ENCODE peak calls at places on chromosomes 7 and 10, in ten cellular contexts. One of them, this sample, is unnamed.

GRCh38 chr10:44824607-44825006 is 86.5 kb upstream of the TMEM72 start:
- DNase-seq in SK-N-SH: no peak
- DNase-seq in spleen: no peak
- DNase-seq in HepG2: no peak
- DNase-seq in transverse colon: no peak
- DNase-seq in HCT116: no peak
- DNase-seq in stomach: no peak
- DNase-seq in GM23338: no peak
- DNase-seq in suprapubic skin: no peak
- DNase-seq in upper lobe of left lung: no peak
- DNase-seq in this sample: no peak

GRCh38 chr7:45203947-45204445 is 46.4 kb downstream of the RAMP3 start:
- DNase-seq in SK-N-SH: no peak
- DNase-seq in spleen: no peak
- DNase-seq in HepG2: no peak
- DNase-seq in transverse colon: no peak
- DNase-seq in HCT116: no peak
- DNase-seq in stomach: no peak
- DNase-seq in GM23338: no peak
- DNase-seq in suprapubic skin: no peak
- DNase-seq in upper lobe of left lung: no peak
- DNase-seq in this sample: no peak

GRCh38 chr7:134329614-134330316 is 13.0 kb upstream of the SLC35B4 start:
- DNase-seq in SK-N-SH: no peak
- DNase-seq in spleen: no peak
- DNase-seq in HepG2: no peak
- DNase-seq in transverse colon: no peak
- DNase-seq in HCT116: no peak
- DNase-seq in stomach: no peak
- DNase-seq in GM23338: no peak
- DNase-seq in suprapubic skin: no peak
- DNase-seq in upper lobe of left lung: no peak
- DNase-seq in this sample: no peak

GRCh38 chr10:68327889-68328786 is 3.7 kb upstream of the HNRNPH3 start:
- DNase-seq in SK-N-SH: peak; percentile 68
- DNase-seq in spleen: no peak
- DNase-seq in HepG2: peak; percentile 57
- DNase-seq in transverse colon: no peak
- DNase-seq in HCT116: peak; percentile 16
- DNase-seq in stomach: no peak
- DNase-seq in GM23338: peak; percentile 67
- DNase-seq in suprapubic skin: no peak
- DNase-seq in upper lobe of left lung: no peak
- DNase-seq in this sample: no peak

GRCh38 chr7:5425507-5426225 is 2.0 kb upstream of the TNRC18 start:
- DNase-seq in SK-N-SH: peak; percentile 83
- DNase-seq in spleen: peak; percentile 86
- DNase-seq in HepG2: peak; percentile 88
- DNase-seq in transverse colon: peak; percentile 69
- DNase-seq in HCT116: no peak
- DNase-seq in stomach: peak; percentile 65
- DNase-seq in GM23338: peak; percentile 95
- DNase-seq in suprapubic skin: no peak
- DNase-seq in upper lobe of left lung: peak; percentile 77
- DNase-seq in this sample: peak; percentile 89

GRCh38 chr7:112162161-112163020 is 43.8 kb downstream of the DOCK4 start:
- DNase-seq in SK-N-SH: peak; percentile 54
- DNase-seq in spleen: no peak
- DNase-seq in HepG2: peak; percentile 89
- DNase-seq in transverse colon: no peak
- DNase-seq in HCT116: no peak
- DNase-seq in stomach: no peak
- DNase-seq in GM23338: peak; percentile 89
- DNase-seq in suprapubic skin: no peak
- DNase-seq in upper lobe of left lung: peak; percentile 63
- DNase-seq in this sample: peak; percentile 72

GRCh38 chr10:103276941-103277712 is at the start of gene INA:
- DNase-seq in SK-N-SH: peak; percentile 97
- DNase-seq in spleen: no peak
- DNase-seq in HepG2: no peak
- DNase-seq in transverse colon: no peak
- DNase-seq in HCT116: no peak
- DNase-seq in stomach: no peak
- DNase-seq in GM23338: peak; percentile 88
- DNase-seq in suprapubic skin: no peak
- DNase-seq in upper lobe of left lung: no peak
- DNase-seq in this sample: no peak

GRCh38 chr7:43592321-43592720 is 9.4 kb downstream of the STK17A start:
- DNase-seq in SK-N-SH: no peak
- DNase-seq in spleen: no peak
- DNase-seq in HepG2: no peak
- DNase-seq in transverse colon: no peak
- DNase-seq in HCT116: no peak
- DNase-seq in stomach: no peak
- DNase-seq in GM23338: no peak
- DNase-seq in suprapubic skin: no peak
- DNase-seq in upper lobe of left lung: no peak
- DNase-seq in this sample: no peak

GRCh38 chr7:144455040-144455404 is 51.5 kb upstream of the NOBOX start:
- DNase-seq in SK-N-SH: no peak
- DNase-seq in spleen: no peak
- DNase-seq in HepG2: no peak
- DNase-seq in transverse colon: no peak
- DNase-seq in HCT116: no peak
- DNase-seq in stomach: no peak
- DNase-seq in GM23338: no peak
- DNase-seq in suprapubic skin: no peak
- DNase-seq in upper lobe of left lung: peak; percentile 60
- DNase-seq in this sample: no peak

GRCh38 chr10:79112898-79113431 is 44.2 kb downstream of the ZMIZ1 start:
- DNase-seq in SK-N-SH: peak; percentile 63
- DNase-seq in spleen: peak; percentile 72
- DNase-seq in HepG2: no peak
- DNase-seq in transverse colon: no peak
- DNase-seq in HCT116: no peak
- DNase-seq in stomach: no peak
- DNase-seq in GM23338: no peak
- DNase-seq in suprapubic skin: peak; percentile 81
- DNase-seq in upper lobe of left lung: peak; percentile 75
- DNase-seq in this sample: peak; percentile 91

GRCh38 chr7:2522780-2523433 is 3.3 kb downstream of the LFNG start:
- DNase-seq in SK-N-SH: no peak
- DNase-seq in spleen: no peak
- DNase-seq in HepG2: peak; percentile 71
- DNase-seq in transverse colon: peak; percentile 80
- DNase-seq in HCT116: peak; percentile 56
- DNase-seq in stomach: no peak
- DNase-seq in GM23338: peak; percentile 86
- DNase-seq in suprapubic skin: no peak
- DNase-seq in upper lobe of left lung: no peak
- DNase-seq in this sample: no peak

GRCh38 chr7:2523461-2523905 is 3.9 kb downstream of the LFNG start:
- DNase-seq in SK-N-SH: no peak
- DNase-seq in spleen: peak; percentile 86
- DNase-seq in HepG2: no peak
- DNase-seq in transverse colon: peak; percentile 70
- DNase-seq in HCT116: no peak
- DNase-seq in stomach: peak; percentile 76
- DNase-seq in GM23338: peak; percentile 77
- DNase-seq in suprapubic skin: no peak
- DNase-seq in upper lobe of left lung: peak; percentile 62
- DNase-seq in this sample: no peak

GRCh38 chr7:2521341-2521745 is 1.8 kb downstream of the LFNG start:
- DNase-seq in SK-N-SH: no peak
- DNase-seq in spleen: peak; percentile 84
- DNase-seq in HepG2: no peak
- DNase-seq in transverse colon: no peak
- DNase-seq in HCT116: no peak
- DNase-seq in stomach: no peak
- DNase-seq in GM23338: no peak
- DNase-seq in suprapubic skin: no peak
- DNase-seq in upper lobe of left lung: no peak
- DNase-seq in this sample: no peak

GRCh38 chr7:2520808-2521146 is 1.2 kb downstream of the LFNG start:
- DNase-seq in SK-N-SH: no peak
- DNase-seq in spleen: no peak
- DNase-seq in HepG2: no peak
- DNase-seq in transverse colon: peak; percentile 62
- DNase-seq in HCT116: no peak
- DNase-seq in stomach: no peak
- DNase-seq in GM23338: no peak
- DNase-seq in suprapubic skin: no peak
- DNase-seq in upper lobe of left lung: no peak
- DNase-seq in this sample: no peak

DNA sequence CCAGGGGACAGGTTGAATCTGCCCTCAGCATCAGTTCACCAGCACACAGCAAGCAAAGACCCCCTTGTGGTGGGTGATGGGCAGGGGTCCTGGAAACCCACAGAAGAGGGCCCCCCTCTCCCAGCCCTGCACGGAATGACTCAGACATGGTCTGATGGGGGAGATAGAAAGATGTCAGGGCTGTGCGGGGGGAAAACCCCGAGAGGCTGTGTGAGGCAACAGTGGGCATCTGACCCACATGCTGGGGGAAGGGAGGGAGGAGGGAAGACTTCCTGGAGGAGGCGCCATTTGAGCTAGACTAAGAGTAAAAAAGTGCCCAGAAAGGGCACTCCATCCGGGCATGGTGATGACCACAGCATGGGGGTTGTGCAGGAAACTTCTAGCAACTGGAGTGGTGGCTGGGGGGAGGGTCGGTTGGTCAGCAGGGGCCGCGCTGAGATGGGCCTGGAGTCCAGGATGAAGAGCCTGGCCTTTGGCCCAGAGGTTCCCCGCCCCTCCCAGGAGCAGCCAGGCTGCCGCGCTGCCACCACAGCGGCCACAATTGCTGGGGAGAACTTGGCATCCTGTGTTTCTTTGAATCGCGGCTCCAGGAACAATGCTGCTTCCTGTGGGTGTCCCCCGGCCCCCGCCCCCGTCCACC is 2.5 kb downstream of the LFNG start:
- DNase-seq in SK-N-SH: no peak
- DNase-seq in spleen: peak; percentile 86
- DNase-seq in HepG2: no peak
- DNase-seq in transverse colon: peak; percentile 72
- DNase-seq in HCT116: no peak
- DNase-seq in stomach: no peak
- DNase-seq in GM23338: no peak
- DNase-seq in suprapubic skin: no peak
- DNase-seq in upper lobe of left lung: peak; percentile 77
- DNase-seq in this sample: no peak
- H3K27ac ChIP-seq in SK-N-SH: no peak overlapping the region
- H3K27ac ChIP-seq in spleen: peak overlapping the region; percentile 94
- H3K27ac ChIP-seq in HepG2: no peak overlapping the region
- H3K27ac ChIP-seq in transverse colon: peak overlapping the region; percentile 93
- H3K27ac ChIP-seq in HCT116: peak overlapping the region; percentile 98
- H3K27ac ChIP-seq in stomach: peak overlapping the region; percentile 90
- H3K27ac ChIP-seq in GM23338: no peak overlapping the region
- H3K27ac ChIP-seq in suprapubic skin: peak overlapping the region; percentile 90
- H3K27ac ChIP-seq in upper lobe of left lung: peak overlapping the region; percentile 83
- H3K27ac ChIP-seq in this sample: peak overlapping the region; percentile 58

GRCh38 chr7:150568714-150569113 is 1.5 kb downstream of the GIMAP4 start:
- DNase-seq in SK-N-SH: no peak
- DNase-seq in spleen: no peak
- DNase-seq in HepG2: no peak
- DNase-seq in transverse colon: no peak
- DNase-seq in HCT116: no peak
- DNase-seq in stomach: no peak
- DNase-seq in GM23338: no peak
- DNase-seq in suprapubic skin: no peak
- DNase-seq in upper lobe of left lung: no peak
- DNase-seq in this sample: no peak
- H3K4me3 ChIP-seq in SK-N-SH: no peak overlapping the region
- H3K4me3 ChIP-seq in spleen: peak overlapping the region; percentile 68
- H3K4me3 ChIP-seq in HepG2: no peak overlapping the region
- H3K4me3 ChIP-seq in transverse colon: peak overlapping the region; percentile 22
- H3K4me3 ChIP-seq in HCT116: no peak overlapping the region
- H3K4me3 ChIP-seq in stomach: peak overlapping the region; percentile 48
- H3K4me3 ChIP-seq in GM23338: no peak overlapping the region
- H3K4me3 ChIP-seq in suprapubic skin: peak overlapping the region; percentile 39
- H3K4me3 ChIP-seq in upper lobe of left lung: peak overlapping the region; percentile 1
- H3K4me3 ChIP-seq in this sample: peak overlapping the region; percentile 32

DNA sequence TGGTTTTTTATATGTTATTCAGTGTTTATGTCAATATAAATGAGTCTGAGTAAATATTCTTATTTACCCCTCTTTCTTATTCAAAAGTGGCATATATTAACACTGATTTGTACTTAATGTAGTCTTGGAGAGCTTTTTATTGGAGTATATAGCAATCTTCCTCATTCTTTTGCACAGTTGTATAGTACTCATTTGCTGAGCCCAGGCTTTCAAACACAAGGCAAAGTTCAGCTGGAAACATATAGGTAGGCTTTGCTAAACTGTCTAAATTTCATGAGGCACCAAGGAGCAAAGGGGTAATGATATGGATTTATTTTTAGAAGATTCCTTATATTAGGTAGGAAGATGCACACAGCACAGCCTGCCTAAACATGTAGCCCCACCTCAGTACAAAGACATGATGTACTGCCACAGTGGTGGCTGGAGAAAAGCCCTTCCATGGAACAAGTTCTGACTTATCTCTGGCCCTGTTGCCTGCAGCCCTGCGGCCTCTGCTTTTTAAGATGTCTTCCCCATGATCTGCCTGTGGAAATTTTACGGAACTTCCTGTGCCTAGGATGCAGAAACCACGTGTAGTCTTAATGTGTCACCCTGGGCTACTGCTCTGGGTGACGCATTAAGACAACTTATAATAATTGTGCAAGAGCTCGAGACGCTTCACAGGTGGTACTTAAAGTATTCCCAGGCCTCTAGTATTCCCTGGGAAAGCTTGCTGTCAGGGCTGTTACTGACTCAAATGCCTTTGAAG is 9.6 kb upstream of the PDCD4 start:
- DNase-seq in SK-N-SH: no peak
- DNase-seq in spleen: no peak
- DNase-seq in HepG2: no peak
- DNase-seq in transverse colon: no peak
- DNase-seq in HCT116: no peak
- DNase-seq in stomach: no peak
- DNase-seq in GM23338: no peak
- DNase-seq in suprapubic skin: peak; percentile 74
- DNase-seq in upper lobe of left lung: peak; percentile 76
- DNase-seq in this sample: no peak
- TF ChIP-seq POLR2AphosphoS5 in SK-N-SH: no peak
- TF ChIP-seq POLR2AphosphoS5 in spleen: no peak
- TF ChIP-seq POLR2AphosphoS5 in HepG2: no peak
- TF ChIP-seq POLR2AphosphoS5 in transverse colon: no peak
- TF ChIP-seq POLR2AphosphoS5 in HCT116: no peak
- TF ChIP-seq POLR2AphosphoS5 in stomach: no peak
- TF ChIP-seq POLR2AphosphoS5 in GM23338: no peak
- TF ChIP-seq POLR2AphosphoS5 in suprapubic skin: no peak
- TF ChIP-seq POLR2AphosphoS5 in upper lobe of left lung: peak; percentile 66
- TF ChIP-seq POLR2AphosphoS5 in this sample: peak; percentile 56

DNA sequence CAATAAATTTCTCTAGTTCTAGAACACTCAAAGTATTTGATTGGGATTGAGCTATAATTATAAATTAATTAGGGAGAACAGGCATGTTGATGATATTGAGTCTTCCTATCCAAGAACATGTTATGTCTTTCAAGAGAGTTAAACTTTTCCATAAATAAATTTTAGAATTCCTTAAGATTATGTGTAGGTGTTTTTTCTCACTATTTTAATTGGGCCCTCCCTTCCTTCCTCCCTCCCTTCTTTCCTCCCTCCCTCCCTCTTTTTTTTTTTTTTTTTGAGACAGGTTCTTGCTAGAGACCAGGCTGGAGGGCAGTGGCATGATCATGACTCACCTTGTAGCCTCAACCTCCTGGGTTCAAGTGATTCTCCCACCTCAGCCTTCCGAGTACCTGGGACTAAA is 20.2 kb downstream of the EXOC6 start:
- DNase-seq in SK-N-SH: no peak
- DNase-seq in spleen: no peak
- DNase-seq in HepG2: no peak
- DNase-seq in transverse colon: no peak
- DNase-seq in HCT116: no peak
- DNase-seq in stomach: no peak
- DNase-seq in GM23338: no peak
- DNase-seq in suprapubic skin: no peak
- DNase-seq in upper lobe of left lung: no peak
- DNase-seq in this sample: no peak
- H3K27ac ChIP-seq in SK-N-SH: no peak overlapping the region
- H3K27ac ChIP-seq in spleen: no peak overlapping the region
- H3K27ac ChIP-seq in HepG2: no peak overlapping the region
- H3K27ac ChIP-seq in transverse colon: no peak overlapping the region
- H3K27ac ChIP-seq in HCT116: no peak overlapping the region
- H3K27ac ChIP-seq in stomach: no peak overlapping the region
- H3K27ac ChIP-seq in GM23338: no peak overlapping the region
- H3K27ac ChIP-seq in suprapubic skin: no peak overlapping the region
- H3K27ac ChIP-seq in upper lobe of left lung: no peak overlapping the region
- H3K27ac ChIP-seq in this sample: no peak overlapping the region